ENCODE peak calls at places on chromosomes 3 and 15, in five cellular contexts. O is colonic mucosa, G is brain microvascular endothelial cell, F is fibroblast of lung, P is cardiac muscle cell. M is an unnamed sample. For H3K36me3, the result is how much of the 10 kb centered on the place peaks cover.

GRCh38 chr3:146503459-146504202 is 34.3 kb upstream of the PLSCR2 start:
- DNase-seq in O (peak), G (peak), F (peak), P (no peak), M (no peak)

GRCh38 chr15:80492409-80492808 is 88.2 kb downstream of the ARNT2 start:
- DNase-seq in O (no peak), G (no peak), F (no peak), P (no peak), M (no peak)

GRCh38 chr3:16346413-16347081 is 81.5 kb downstream of the OXNAD1 start:
- DNase-seq in O (no peak), G (no peak), F (no peak), P (no peak), M (no peak)

GRCh38 chr15:66489179-66489791 is 8.3 kb downstream of the SNAPC5 start:
- DNase-seq in O (no peak), G (no peak), F (peak), P (no peak), M (no peak)

GRCh38 chr3:9780920-9781319 is 11.2 kb upstream of the CAMK1 start:
- DNase-seq in O (no peak), G (no peak), F (no peak), P (no peak), M (no peak)

GRCh38 chr15:79154491-79155182 is 64.1 kb upstream of the RASGRF1 start:
- DNase-seq in O (no peak), G (no peak), F (no peak), P (peak), M (no peak)

GRCh38 chr3:346186-346585 is 149.6 kb downstream of the CHL1 start:
- DNase-seq in O (no peak), G (no peak), F (peak), P (no peak), M (no peak)

GRCh38 chr15:98776607-98777281 is 128.4 kb downstream of the IGF1R start:
- DNase-seq in O (no peak), G (peak), F (peak), P (peak), M (no peak)

GRCh38 chr15:100733088-100733487 is 130.7 kb downstream of the ASB7 start:
- DNase-seq in O (no peak), G (no peak), F (peak), P (no peak), M (no peak)

GRCh38 chr3:95629802-95630201 is 1184.6 kb upstream of the EPHA6 start:
- DNase-seq in O (no peak), G (no peak), F (no peak), P (no peak), M (no peak)

GRCh38 chr3:70224337-70224736 is 88.1 kb downstream of the MDFIC2 start:
- DNase-seq in O (no peak), G (no peak), F (no peak), P (no peak), M (no peak)

GRCh38 chr3:52593103-52593502 is 56.7 kb downstream of the UQCC5 start:
- DNase-seq in O (no peak), G (no peak), F (no peak), P (peak), M (no peak)

GRCh38 chr3:74351213-74351612 is 263.2 kb downstream of the CNTN3 start:
- DNase-seq in O (no peak), G (no peak), F (no peak), P (no peak), M (no peak)

GRCh38 chr3:77468408-77469045 is 428.6 kb downstream of the ROBO2 start:
- DNase-seq in O (no peak), G (no peak), F (no peak), P (no peak), M (no peak)

GRCh38 chr3:152930516-152930915 is 95.6 kb downstream of the P2RY1 start:
- DNase-seq in O (no peak), G (no peak), F (no peak), P (no peak), M (no peak)

GRCh38 chr3:123390865-123391613 is 57.9 kb downstream of the ADCY5 start:
- DNase-seq in O (no peak), G (no peak), F (peak), P (no peak), M (no peak)

GRCh38 chr3:43161684-43162512 is 56.0 kb upstream of the POMGNT2 start:
- DNase-seq in O (no peak), G (peak), F (peak), P (peak), M (no peak)

GRCh38 chr3:151869186-151869585 is 4.3 kb upstream of the SUCNR1 start:
- DNase-seq in O (no peak), G (no peak), F (no peak), P (no peak), M (no peak)

GRCh38 chr3:48411606-48412374 is 18.1 kb downstream of the PLXNB1 start:
- DNase-seq in O (no peak), G (no peak), F (no peak), P (no peak), M (no peak)

GRCh38 chr3:104564045-104564643 is 802.6 kb upstream of the ALCAM start:
- DNase-seq in O (peak), G (peak), F (peak), P (peak), M (no peak)

GRCh38 chr3:45240292-45240691 is 14.2 kb upstream of the TMEM158 start:
- DNase-seq in O (no peak), G (no peak), F (no peak), P (no peak), M (no peak)

GRCh38 chr3:128297401-128298138 is 144.3 kb downstream of the EEFSEC start:
- DNase-seq in O (peak), G (no peak), F (no peak), P (peak), M (peak)

GRCh38 chr3:22231061-22231460 is 480.1 kb upstream of the ZNF385D start:
- DNase-seq in O (no peak), G (peak), F (peak), P (no peak), M (no peak)

GRCh38 chr3:58163234-58163633 is 47.5 kb downstream of the DNASE1L3 start:
- DNase-seq in O (no peak), G (no peak), F (peak), P (no peak), M (no peak)
- H3K36me3 ChIP-seq in O (under half), G (half or more), F (under half), P (under half), M (under half)

DNA sequence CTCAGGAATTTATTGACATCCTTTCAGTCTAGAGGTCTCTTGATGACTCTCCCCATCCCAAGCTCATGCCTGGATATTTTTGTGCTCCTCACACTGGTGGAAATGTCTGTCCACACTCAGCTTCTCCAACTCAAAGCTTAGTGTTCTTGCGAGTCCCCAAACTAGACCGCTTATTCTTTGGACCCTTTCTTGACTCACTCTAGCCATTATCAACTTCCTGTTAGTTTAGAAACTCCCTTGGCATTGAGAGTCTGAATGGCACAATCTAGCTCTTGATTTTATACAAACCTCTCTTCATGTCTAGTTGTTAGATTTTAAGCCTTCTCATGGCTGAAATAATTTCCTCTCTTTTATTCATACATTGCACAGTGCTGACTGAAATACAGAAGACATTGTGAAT is 19.6 kb downstream of the TIGIT start:
- DNase-seq in O (no peak), G (no peak), F (no peak), P (no peak), M (no peak)
- H3K27ac ChIP-seq in O (no peak), G (no peak), F (no peak), P (no peak), M (no peak)

GRCh38 chr3:19967812-19968211 is 20.9 kb downstream of the RAB5A start:
- DNase-seq in O (no peak), G (no peak), F (no peak), P (no peak), M (no peak)
- H3K36me3 ChIP-seq in O (under half), G (under half), F (under half), P (under half), M (under half)

GRCh38 chr15:42798802-42799201 is 61.9 kb upstream of the CDAN1 start:
- DNase-seq in O (no peak), G (no peak), F (no peak), P (no peak), M (no peak)
- H3K27ac ChIP-seq in O (no peak), G (no peak), F (no peak), P (no peak), M (no peak)

GRCh38 chr15:60358935-60359672 is 38.7 kb downstream of the ANXA2 start:
- DNase-seq in O (no peak), G (peak), F (peak), P (no peak), M (no peak)
- H3K36me3 ChIP-seq in O (under half), G (half or more), F (under half), P (under half), M (half or more)

GRCh38 chr3:168249539-168250414 is 154.1 kb upstream of the GOLIM4 start:
- DNase-seq in O (peak), G (peak), F (peak), P (peak), M (no peak)
- H3K27ac ChIP-seq in O (no peak), G (peak), F (peak), P (peak), M (no peak)

GRCh38 chr3:194424953-194425352 is 25.9 kb upstream of the GP5 start:
- DNase-seq in O (no peak), G (no peak), F (no peak), P (no peak), M (no peak)
- H3K36me3 ChIP-seq in O (under half), G (half or more), F (under half), P (half or more), M (under half)